ENCODE peak calls at places on chromosome 17, in seven cellular contexts. R is OCI-LY7, P is neural progenitor cell, L is endodermal cell, K is tibial nerve, W is neuronal stem cell, I is GM23338. S is an unnamed sample.

GRCh38 chr17:72715906-72716572 is 376.4 kb downstream of the SLC39A11 start:
- DNase-seq in R (no peak), P (no peak), L (no peak), K (peak; percentile 30), W (no peak), I (no peak), S (peak; percentile 78)

GRCh38 chr17:80316927-80317705 is 56.5 kb downstream of the RNF213 start:
- DNase-seq in R (no peak), P (no peak), L (no peak), K (no peak), W (no peak), I (no peak), S (no peak)

GRCh38 chr17:45639297-45639849 is 144.7 kb upstream of the CRHR1 start:
- DNase-seq in R (no peak), P (no peak), L (no peak), K (no peak), W (no peak), I (no peak), S (no peak)

GRCh38 chr17:71361691-71362450 is 758.9 kb upstream of the SOX9 start:
- DNase-seq in R (no peak), P (no peak), L (no peak), K (no peak), W (no peak), I (no peak), S (peak; percentile 33)

GRCh38 chr17:65243838-65244237 is 106.7 kb downstream of the RGS9 start:
- DNase-seq in R (no peak), P (peak; percentile 78), L (peak; percentile 79), K (no peak), W (peak; percentile 48), I (peak; percentile 62), S (no peak)

GRCh38 chr17:35404360-35404759 is 27.9 kb downstream of the SLFN12 start:
- DNase-seq in R (no peak), P (no peak), L (no peak), K (no peak), W (no peak), I (no peak), S (no peak)

GRCh38 chr17:68782829-68783228 is 172.4 kb downstream of the ABCA8 start:
- DNase-seq in R (no peak), P (no peak), L (no peak), K (peak; percentile 39), W (no peak), I (no peak), S (no peak)

GRCh38 chr17:4607773-4608187 is 23.5 kb downstream of the SMTNL2 start:
- DNase-seq in R (no peak), P (no peak), L (peak; percentile 70), K (peak; percentile 73), W (no peak), I (no peak), S (no peak)

GRCh38 chr17:81666342-81667191 is at the start of the genes CCDC137 and OXLD1:
- DNase-seq in R (peak; percentile 99), P (peak; percentile 98), L (peak; percentile 100), K (peak; percentile 90), W (peak; percentile 92), I (peak; percentile 99), S (peak; percentile 91)

GRCh38 chr17:81664051-81664470 is 2.3 kb downstream of the OXLD1 start:
- DNase-seq in R (no peak), P (no peak), L (no peak), K (no peak), W (no peak), I (no peak), S (no peak)

GRCh38 chr17:81666092-81666341 is 388 bp downstream of the OXLD1 start:
- DNase-seq in R (peak; percentile 45), P (peak; percentile 81), L (no peak), K (no peak), W (no peak), I (peak; percentile 77), S (no peak)

GRCh38 chr17:81665205-81666091 is 957 bp downstream of the OXLD1 start:
- DNase-seq in R (peak; percentile 61), P (peak; percentile 23), L (peak; percentile 70), K (no peak), W (no peak), I (peak; percentile 40), S (no peak)

GRCh38 chr17:81667754-81668153 is 1.2 kb downstream of the CCDC137 start:
- DNase-seq in R (peak; percentile 54), P (peak; percentile 48), L (peak; percentile 86), K (no peak), W (no peak), I (peak; percentile 63), S (no peak)
- H3K27ac ChIP-seq in R (no peak overlapping the region), P (no peak overlapping the region), L (no peak overlapping the region), K (no peak overlapping the region), W (no peak overlapping the region), I (peak overlapping the region; percentile 66), S (no peak overlapping the region)

GRCh38 chr17:77403854-77404253 is 263.1 kb downstream of the SEC14L1 start:
- DNase-seq in R (peak; percentile 43), P (no peak), L (no peak), K (no peak), W (no peak), I (no peak), S (no peak)
- H3K27ac ChIP-seq in R (peak overlapping the region; percentile 90), P (no peak overlapping the region), L (no peak overlapping the region), K (peak overlapping the region; percentile 81), W (no peak overlapping the region), I (no peak overlapping the region), S (peak overlapping the region; percentile 31)

DNA sequence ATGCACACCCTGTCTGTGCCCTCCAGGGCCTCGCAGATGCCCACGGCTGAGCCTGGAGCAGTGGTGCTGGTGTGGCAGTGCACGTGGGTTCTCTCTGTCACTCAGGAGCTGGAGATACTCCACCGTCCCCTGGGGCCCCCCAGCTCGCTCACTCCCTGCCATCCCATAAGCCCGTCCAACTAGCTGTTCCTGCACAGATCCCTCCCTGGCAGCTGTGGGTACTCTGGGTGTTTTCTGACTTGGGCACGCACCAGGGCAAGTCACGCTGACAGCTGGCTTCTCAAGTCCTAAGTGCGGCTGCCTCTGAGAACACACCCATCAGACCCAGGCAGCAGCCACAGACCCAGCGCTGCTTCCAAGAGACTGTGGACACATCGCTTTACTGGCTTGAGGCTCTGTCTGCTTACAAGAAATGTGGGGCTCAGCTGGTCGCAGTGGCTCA is 25.4 kb upstream of the ITGB4 start:
- DNase-seq in R (no peak), P (no peak), L (no peak), K (no peak), W (no peak), I (no peak), S (no peak)
- H3K27ac ChIP-seq in R (no peak overlapping the region), P (no peak overlapping the region), L (no peak overlapping the region), K (peak overlapping the region; percentile 98), W (no peak overlapping the region), I (no peak overlapping the region), S (no peak overlapping the region)

GRCh38 chr17:13385481-13385907 is 216.2 kb downstream of the HS3ST3A1 start:
- DNase-seq in R (peak; percentile 4), P (no peak), L (no peak), K (peak; percentile 14), W (no peak), I (no peak), S (no peak)
- H3K27ac ChIP-seq in R (no peak overlapping the region), P (no peak overlapping the region), L (no peak overlapping the region), K (no peak overlapping the region), W (no peak overlapping the region), I (no peak overlapping the region), S (no peak overlapping the region)

GRCh38 chr17:79155701-79156100 is 81.1 kb downstream of the ENGASE start:
- DNase-seq in R (no peak), P (no peak), L (no peak), K (no peak), W (no peak), I (no peak), S (no peak)
- H3K27ac ChIP-seq in R (no peak overlapping the region), P (no peak overlapping the region), L (no peak overlapping the region), K (no peak overlapping the region), W (no peak overlapping the region), I (no peak overlapping the region), S (no peak overlapping the region)

GRCh38 chr17:21297026-21297520 is 12.6 kb downstream of the MAP2K3 start:
- DNase-seq in R (no peak), P (no peak), L (no peak), K (no peak), W (no peak), I (no peak), S (no peak)

GRCh38 chr17:21296097-21297025 is 11.8 kb downstream of the MAP2K3 start:
- DNase-seq in R (no peak), P (no peak), L (no peak), K (no peak), W (no peak), I (no peak), S (no peak)

GRCh38 chr17:21294321-21295035 is 10.0 kb downstream of the MAP2K3 start:
- DNase-seq in R (no peak), P (no peak), L (no peak), K (no peak), W (no peak), I (no peak), S (no peak)

GRCh38 chr17:21293846-21294240 is 9.3 kb downstream of the MAP2K3 start:
- DNase-seq in R (no peak), P (no peak), L (no peak), K (no peak), W (no peak), I (no peak), S (no peak)

DNA sequence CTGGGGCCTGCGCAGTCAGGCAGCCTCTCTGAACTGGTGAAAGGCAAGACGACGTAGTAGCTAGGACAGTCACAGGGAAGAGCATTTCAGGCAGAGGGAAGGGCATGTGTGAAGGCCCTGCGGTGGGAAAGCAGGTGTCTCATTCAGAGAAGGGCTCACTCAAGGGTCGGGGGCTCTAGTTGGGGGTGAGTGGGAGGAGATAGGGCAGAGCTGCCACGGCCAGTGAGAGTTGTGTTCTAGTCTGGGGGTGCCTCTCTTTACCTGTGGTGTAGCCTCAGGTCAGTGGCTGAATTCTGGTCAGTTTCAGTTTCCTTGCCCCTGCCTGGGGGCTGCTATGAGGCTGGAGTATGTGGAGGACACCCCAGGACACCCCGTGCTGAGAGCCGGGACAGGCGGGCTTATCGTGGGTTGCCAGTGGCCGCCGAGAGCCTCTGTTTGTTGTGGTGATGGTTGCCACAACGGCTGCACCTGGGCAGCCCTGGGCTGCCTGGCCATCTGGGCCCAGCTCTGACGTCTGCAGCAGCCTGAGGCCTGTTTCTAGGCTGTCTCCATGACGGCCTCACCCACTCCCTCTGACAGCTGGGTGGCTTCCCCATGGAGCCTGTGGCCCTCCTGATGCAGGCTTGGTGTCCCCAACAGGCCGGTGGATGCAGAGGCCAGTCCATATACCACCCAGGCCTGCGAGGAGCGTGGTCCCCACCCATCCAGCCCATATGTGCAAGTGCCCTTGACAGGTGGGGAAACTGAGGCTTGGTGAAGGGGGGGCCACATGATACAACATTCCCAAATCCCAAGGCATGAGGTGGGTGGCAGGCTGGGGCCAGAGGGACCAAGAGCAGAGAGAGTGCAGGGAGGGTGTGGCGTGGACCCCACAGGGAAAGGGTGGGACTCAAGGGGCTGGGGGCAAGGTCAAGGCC is 10.8 kb downstream of the MAP2K3 start:
- DNase-seq in R (no peak), P (no peak), L (no peak), K (no peak), W (no peak), I (no peak), S (no peak)
- H3K27ac ChIP-seq in R (no peak overlapping the region), P (no peak overlapping the region), L (peak overlapping the region; percentile 30), K (no peak overlapping the region), W (no peak overlapping the region), I (no peak overlapping the region), S (no peak overlapping the region)

GRCh38 chr17:61398721-61399130 is 917 bp upstream of the TBX2 start:
- DNase-seq in R (no peak), P (peak; percentile 23), L (no peak), K (no peak), W (no peak), I (no peak), S (no peak)
- H3K27ac ChIP-seq in R (no peak overlapping the region), P (no peak overlapping the region), L (no peak overlapping the region), K (peak overlapping the region; percentile 98), W (no peak overlapping the region), I (no peak overlapping the region), S (peak overlapping the region; percentile 87)